ENCODE peak calls at places on chromosomes 5 and 9, in nine cellular contexts. N is skeletal muscle cell; D is activated CD8-positive, alpha-beta T cell treated with anti-CD3 and anti-CD28 coated beads for 36 hours; L is H54; P is WERI-Rb-1; T is astrocyte of the spinal cord; I is T1000; X is HS-5; H is stimulated activated CD8-positive, alpha-beta memory T cell treated with anti-CD3 and anti-CD28 coated beads, Interleukin-4, amount 100 ng/mL, for 1 hour. Z is an unnamed sample.

GRCh38 chr9:114119242-114120191 is 20.4 kb upstream of the KIF12 start:
- DNase-seq in H (no peak), N (no peak), P (no peak), L (no peak), T (no peak), X (no peak), I (no peak), D (no peak), Z (no peak)

GRCh38 chr9:78539904-78540303 is 243.0 kb downstream of the PSAT1 start:
- DNase-seq in I (peak), N (peak), T (peak), X (peak), D (no peak), P (no peak), L (peak), H (no peak), Z (no peak)

GRCh38 chr5:859391-859790 is 8.6 kb upstream of the ZDHHC11 start:
- DNase-seq in L (no peak), X (no peak), N (no peak), H (no peak), I (no peak), D (no peak), T (no peak), P (no peak), Z (no peak)

GRCh38 chr5:64944868-64945267 is 176.1 kb downstream of the CWC27 start:
- DNase-seq in N (no peak), X (no peak), D (no peak), P (no peak), I (no peak), T (no peak), L (no peak), H (no peak), Z (no peak)

GRCh38 chr5:100904259-100904822 is 1.3 kb upstream of the ST8SIA4 start:
- DNase-seq in L (no peak), D (peak), H (no peak), T (peak), I (no peak), X (no peak), N (no peak), P (no peak), Z (no peak)

GRCh38 chr5:45038366-45038987 is 229.7 kb downstream of the MRPS30 start:
- DNase-seq in H (no peak), T (peak), D (no peak), L (no peak), X (peak), N (no peak), I (no peak), P (no peak), Z (no peak)

GRCh38 chr5:1140188-1140817 is 28.4 kb upstream of the SLC12A7 start:
- DNase-seq in X (no peak), I (no peak), P (peak), N (no peak), H (peak), L (peak), D (peak), T (no peak), Z (peak)

GRCh38 chr5:59300930-59301329 is 592.6 kb downstream of the PDE4D start:
- DNase-seq in I (no peak), N (no peak), P (no peak), T (no peak), L (no peak), D (no peak), H (no peak), X (no peak), Z (no peak)

GRCh38 chr9:128094950-128095544 is 27.0 kb downstream of the SLC25A25 start:
- DNase-seq in P (peak), I (no peak), T (no peak), N (no peak), L (no peak), H (no peak), X (no peak), D (no peak), Z (no peak)

GRCh38 chr5:139186752-139187326 is 11.3 kb downstream of the SIL1 start:
- DNase-seq in T (no peak), N (no peak), I (no peak), L (no peak), D (no peak), P (no peak), X (no peak), H (no peak), Z (no peak)

Z was measured in BE2C.